ENCODE peak calls at places on chromosomes 7 and 10, in nine cellular contexts. F is transverse colon, E is ovary, G is A549, Q is sigmoid colon, D is K562, I is tibial nerve, X is GM12878, W is upper lobe of left lung. U is an unnamed sample.

GRCh38 chr10:69506834-69507643 is 55.8 kb downstream of the TSPAN15 start:
- DNase-seq in F (no peak), E (no peak), G (no peak), Q (peak; percentile 73), D (no peak), I (no peak), X (no peak), W (peak; percentile 75), U (no peak)

GRCh38 chr7:48837266-48837665 is 87.1 kb upstream of the CDC14C start:
- DNase-seq in F (no peak), E (no peak), G (no peak), Q (no peak), D (no peak), I (no peak), X (no peak), W (no peak), U (no peak)

GRCh38 chr7:113629244-113629643 is 289.6 kb downstream of the PPP1R3A start:
- DNase-seq in F (no peak), E (no peak), G (no peak), Q (no peak), D (no peak), I (no peak), X (no peak), W (no peak), U (no peak)

GRCh38 chr10:521844-522243 is 167.6 kb downstream of the DIP2C start:
- DNase-seq in F (no peak), E (no peak), G (no peak), Q (peak; percentile 82), D (no peak), I (no peak), X (no peak), W (no peak), U (no peak)

GRCh38 chr10:5976689-5977470 is 463 bp downstream of the IL15RA start:
- DNase-seq in F (peak; percentile 70), E (peak; percentile 46), G (peak; percentile 39), Q (peak; percentile 77), D (peak; percentile 82), I (no peak), X (no peak), W (peak; percentile 93), U (peak; percentile 75)

GRCh38 chr7:124084024-124084423 is 51.2 kb upstream of the TMEM229A start:
- DNase-seq in F (no peak), E (no peak), G (no peak), Q (no peak), D (no peak), I (no peak), X (no peak), W (no peak), U (no peak)

GRCh38 chr7:119935418-119936025 is 337.5 kb upstream of the KCND2 start:
- DNase-seq in F (no peak), E (no peak), G (no peak), Q (no peak), D (no peak), I (no peak), X (no peak), W (no peak), U (no peak)

GRCh38 chr10:36073796-36074345 is 431.8 kb upstream of the FZD8 start:
- DNase-seq in F (no peak), E (no peak), G (no peak), Q (no peak), D (no peak), I (no peak), X (no peak), W (no peak), U (no peak)

GRCh38 chr7:2478387-2478760 is 2.2 kb upstream of the GRIFIN start:
- DNase-seq in F (peak; percentile 80), E (no peak), G (no peak), Q (peak; percentile 87), D (no peak), I (peak; percentile 68), X (no peak), W (no peak), U (no peak)

GRCh38 chr7:2476298-2476697 is at the start of gene GRIFIN:
- DNase-seq in F (no peak), E (no peak), G (no peak), Q (no peak), D (no peak), I (no peak), X (no peak), W (no peak), U (no peak)

GRCh38 chr7:2476776-2477446 is 713 bp upstream of the GRIFIN start:
- DNase-seq in F (no peak), E (no peak), G (no peak), Q (no peak), D (no peak), I (no peak), X (no peak), W (peak; percentile 82), U (no peak)

GRCh38 chr7:2478800-2479199 is 2.6 kb upstream of the GRIFIN start:
- DNase-seq in F (no peak), E (no peak), G (no peak), Q (no peak), D (no peak), I (no peak), X (no peak), W (peak; percentile 77), U (no peak)

DNA sequence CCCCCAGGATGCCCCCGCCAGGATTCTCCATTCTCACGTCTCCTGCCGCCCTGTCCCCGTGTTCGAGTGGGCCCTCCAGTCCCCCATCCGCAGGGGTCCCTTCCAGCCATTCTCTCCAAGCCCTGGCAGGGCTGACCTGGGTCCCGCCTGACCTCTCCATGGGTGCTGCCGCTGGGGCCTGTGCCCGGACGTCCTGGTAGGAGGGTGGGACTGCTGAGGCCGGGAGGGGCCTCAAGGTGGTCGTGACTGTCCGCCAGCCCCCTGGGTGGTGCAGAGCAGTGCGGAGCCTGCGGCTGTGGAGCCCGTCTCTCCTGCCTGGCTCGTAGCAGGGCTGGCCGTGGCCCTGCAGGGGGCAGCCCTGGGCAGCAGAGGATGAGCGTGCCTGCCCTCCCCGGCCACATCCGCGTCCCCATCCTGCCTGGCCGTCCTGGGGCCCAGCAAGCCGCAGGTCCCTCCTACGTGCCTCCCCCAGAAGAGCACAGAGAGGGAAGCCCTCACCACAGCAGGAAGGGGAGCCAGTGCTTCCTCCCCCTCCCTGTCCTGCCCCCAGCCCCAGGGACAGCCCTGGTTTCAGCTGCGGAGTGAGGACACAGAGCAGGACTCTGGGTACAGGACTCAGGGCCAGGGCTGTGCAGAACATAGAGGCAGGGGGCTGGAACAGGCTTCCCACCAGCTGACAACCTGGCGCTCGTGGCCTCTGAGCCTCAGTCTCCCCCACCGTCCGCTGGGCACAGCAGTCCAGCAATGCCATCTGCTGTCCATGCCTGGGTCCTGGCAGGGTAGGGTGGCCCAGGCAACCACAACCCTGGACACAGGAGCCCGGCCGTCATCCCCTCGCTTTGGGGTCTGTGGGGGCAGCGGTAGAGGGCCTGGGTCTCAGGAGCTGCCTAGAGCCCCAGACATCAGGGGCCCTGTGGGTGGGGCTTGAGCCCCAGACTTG is 1.5 kb upstream of the GRIFIN start:
- DNase-seq in F (peak; percentile 74), E (no peak), G (peak; percentile 93), Q (no peak), D (peak; percentile 80), I (no peak), X (no peak), W (peak; percentile 93), U (no peak)
- TF ChIP-seq EP300 in F (no peak), E (no peak), G (no peak), Q (no peak), D (no peak), I (no peak), X (no peak), W (no peak), U (no peak)

GRCh38 chr7:106063039-106063438 is 49.1 kb downstream of the SYPL1 start:
- DNase-seq in F (no peak), E (no peak), G (no peak), Q (no peak), D (no peak), I (no peak), X (no peak), W (no peak), U (no peak)

GRCh38 chr7:106062006-106062405 is 50.1 kb downstream of the SYPL1 start:
- DNase-seq in F (no peak), E (no peak), G (no peak), Q (no peak), D (no peak), I (no peak), X (no peak), W (peak; percentile 47), U (no peak)

GRCh38 chr7:106063692-106064091 is 48.4 kb downstream of the SYPL1 start:
- DNase-seq in F (no peak), E (no peak), G (no peak), Q (no peak), D (no peak), I (no peak), X (no peak), W (no peak), U (no peak)

GRCh38 chr7:106061301-106061979 is 50.7 kb downstream of the SYPL1 start:
- DNase-seq in F (no peak), E (no peak), G (no peak), Q (no peak), D (no peak), I (no peak), X (no peak), W (no peak), U (no peak)

GRCh38 chr7:106062521-106062931 is 49.6 kb downstream of the SYPL1 start:
- DNase-seq in F (no peak), E (no peak), G (no peak), Q (no peak), D (no peak), I (no peak), X (no peak), W (no peak), U (no peak)
- TF ChIP-seq EP300 in F (no peak), E (no peak), G (no peak), Q (no peak), D (no peak), I (no peak), X (no peak), W (no peak), U (no peak)

GRCh38 chr10:103752680-103753248 is 102.6 kb downstream of the SH3PXD2A start:
- DNase-seq in F (no peak), E (no peak), G (no peak), Q (no peak), D (peak; percentile 43), I (no peak), X (no peak), W (no peak), U (no peak)
- TF ChIP-seq EP300 in F (no peak), E (no peak), G (no peak), Q (no peak), D (no peak), I (no peak), X (no peak), W (no peak), U (no peak)

DNA sequence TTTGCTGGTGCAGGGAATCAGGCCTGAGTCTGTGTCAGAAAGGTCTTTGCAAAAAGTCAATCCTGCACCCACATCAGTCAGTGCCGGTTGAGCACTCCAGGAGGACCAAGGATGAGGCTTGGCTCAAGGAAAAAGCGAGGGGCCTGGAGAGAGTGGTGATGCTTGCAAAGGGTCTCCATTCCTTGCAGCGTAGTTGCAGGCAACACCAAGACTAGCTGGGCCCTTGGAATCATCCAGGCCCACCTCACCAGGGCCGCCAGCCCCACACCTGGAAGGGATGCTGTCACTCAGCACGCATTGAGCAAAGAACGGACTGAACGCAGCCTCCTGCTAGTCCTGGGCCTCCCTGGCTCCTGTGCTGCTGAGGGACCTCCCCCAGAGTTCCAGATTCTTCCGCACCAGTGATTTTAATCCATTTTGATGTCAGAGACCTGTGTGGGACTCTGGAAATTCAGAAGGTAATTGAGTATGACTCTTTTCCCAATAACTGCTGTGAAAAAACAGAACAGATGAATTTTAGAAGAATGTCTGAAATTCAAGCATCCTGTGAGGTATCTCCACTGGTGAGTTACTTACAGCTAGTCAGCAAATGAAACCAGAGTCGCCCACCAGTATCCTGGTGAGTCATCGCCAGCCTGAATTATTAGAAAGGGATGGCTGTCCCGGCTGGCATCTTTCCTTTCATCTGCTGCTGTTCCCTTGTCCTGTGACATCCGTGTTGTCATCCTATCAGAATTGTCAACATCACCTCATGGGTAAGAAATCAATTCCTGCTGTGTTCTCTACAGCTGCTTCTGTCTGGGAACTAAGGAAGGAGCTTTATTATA is 150.8 kb upstream of the NPS start:
- DNase-seq in F (no peak), E (no peak), G (no peak), Q (no peak), D (no peak), I (no peak), X (no peak), W (no peak), U (no peak)
- TF ChIP-seq EP300 in F (no peak), E (no peak), G (no peak), Q (no peak), D (no peak), I (no peak), X (no peak), W (no peak), U (no peak)